ENCODE peak calls at places on chromosomes 11 and 22, in four cellular contexts. K is heart left ventricle, V is H9, P is upper lobe of left lung. Y is an unnamed sample.
A peak's percentile ranks its signal among the peaks of the same experiment; 100 is the strongest.

GRCh38 chr11:71539017-71539416 is 1.2 kb downstream of the KRTAP5-8 start:
- DNase-seq in V (no peak), P (no peak), K (no peak), Y (no peak)

GRCh38 chr11:21072517-21072916 is 403.1 kb downstream of the NELL1 start:
- DNase-seq in V (no peak), P (no peak), K (no peak), Y (no peak)

GRCh38 chr11:130707217-130707616 is 209.1 kb downstream of the SNX19 start:
- DNase-seq in P (no peak), V (no peak), K (no peak), Y (no peak)

GRCh38 chr11:10050561-10050960 is 243.5 kb downstream of the SBF2 start:
- DNase-seq in P (no peak), V (no peak), K (no peak), Y (no peak)

GRCh38 chr22:40499187-40499753 is 128.9 kb downstream of the SGSM3 start:
- DNase-seq in V (no peak), P (no peak), K (peak; percentile 56), Y (no peak)

GRCh38 chr11:34654491-34655334 is 33.8 kb downstream of the EHF start:
- DNase-seq in K (peak; percentile 37), V (peak; percentile 51), P (no peak), Y (no peak)

GRCh38 chr11:103863497-103863896 is 172.9 kb upstream of the DDI1 start:
- DNase-seq in V (no peak), P (no peak), K (no peak), Y (no peak)

GRCh38 chr11:34656062-34656720 is 35.3 kb downstream of the EHF start:
- DNase-seq in K (no peak), P (no peak), V (no peak), Y (no peak)

GRCh38 chr11:75959540-75959939 is 144.5 kb downstream of the UVRAG start:
- DNase-seq in P (no peak), K (no peak), V (no peak), Y (no peak)

GRCh38 chr22:27207907-27208306 is 550.5 kb downstream of the MIAT start:
- DNase-seq in K (no peak), P (no peak), V (no peak), Y (no peak)

GRCh38 chr11:66112041-66112491 is 42.0 kb downstream of the PACS1 start:
- DNase-seq in K (no peak), P (no peak), V (peak; percentile 48), Y (no peak)
- H3K4me1 ChIP-seq in K (peaks cover 11% of the 10 kb centered on the region), P (peaks cover 63% of the 10 kb centered on the region), V (peaks cover 8% of the 10 kb centered on the region), Y (peaks cover 8% of the 10 kb centered on the region)

GRCh38 chr11:72737341-72737740 is 14.9 kb downstream of the ARAP1 start:
- DNase-seq in V (no peak), P (no peak), K (peak; percentile 18), Y (no peak)
- H3K27ac ChIP-seq in V (no peak overlapping the region), P (peak overlapping the region; percentile 91), K (peak overlapping the region; percentile 40), Y (peak overlapping the region; percentile 11)

GRCh38 chr11:117059611-117060010 is 38.6 kb downstream of the SIK3 start:
- DNase-seq in K (no peak), V (no peak), P (no peak), Y (no peak)

GRCh38 chr11:117058761-117059233 is 39.4 kb downstream of the SIK3 start:
- DNase-seq in K (no peak), P (no peak), V (no peak), Y (no peak)

GRCh38 chr11:117064275-117064674 is 34.0 kb downstream of the SIK3 start:
- DNase-seq in V (no peak), P (no peak), K (no peak), Y (no peak)

GRCh38 chr11:117061256-117061655 is 37.0 kb downstream of the SIK3 start:
- DNase-seq in P (no peak), V (no peak), K (no peak), Y (no peak)

GRCh38 chr11:117062503-117062902 is 35.7 kb downstream of the SIK3 start:
- DNase-seq in P (no peak), K (no peak), V (no peak), Y (no peak)
- H3K4me1 ChIP-seq in P (peaks cover 19% of the 10 kb centered on the region), K (no peaks in the 10 kb centered on the region), V (peaks cover 3% of the 10 kb centered on the region), Y (no peaks in the 10 kb centered on the region)

DNA sequence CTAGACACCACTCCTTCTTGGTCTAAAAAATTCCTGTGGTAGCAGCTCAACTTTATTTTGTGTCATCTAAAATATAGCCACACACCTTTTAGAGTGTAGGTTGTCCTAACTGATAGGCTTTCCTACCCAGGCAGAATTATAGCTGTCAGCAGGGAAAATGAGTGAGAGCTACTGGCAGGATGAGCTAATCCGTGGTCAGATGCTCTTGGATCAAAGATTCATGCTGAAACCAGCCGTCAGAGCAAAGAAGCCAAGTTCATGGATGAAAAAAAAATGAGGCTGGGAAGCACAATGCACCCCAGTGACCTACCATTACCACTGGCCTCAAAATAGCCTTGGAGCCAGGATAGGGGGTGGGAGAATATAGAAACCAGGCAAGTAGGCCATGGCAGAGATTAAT is 113.1 kb upstream of the BLID start:
- DNase-seq in P (no peak), V (no peak), K (no peak), Y (no peak)
- H3K27ac ChIP-seq in P (no peak overlapping the region), V (peak overlapping the region; percentile 40), K (peak overlapping the region; percentile 66), Y (peak overlapping the region; percentile 21)